ENCODE peak calls at places on chromosome 14, in four cellular contexts. V, S, C and T are unnamed samples.

GRCh38 chr14:72788972-72789728 is 104.8 kb downstream of the DPF3 start:
- DNase-seq in C (no peak), S (no peak), V (no peak), T (no peak)

GRCh38 chr14:21300892-21301291 is 21.0 kb downstream of the RPGRIP1 start:
- DNase-seq in S (peak; percentile 10), V (no peak), C (peak; percentile 27), T (no peak)

GRCh38 chr14:51895425-51895824 is 35.0 kb downstream of the GNG2 start:
- DNase-seq in S (no peak), V (no peak), C (no peak), T (no peak)

GRCh38 chr14:77154421-77154820 is 12.8 kb upstream of the ZDHHC22 start:
- DNase-seq in V (no peak), C (no peak), S (no peak), T (no peak)

GRCh38 chr14:71714225-71714624 is 218.0 kb upstream of the RGS6 start:
- DNase-seq in V (no peak), S (no peak), C (no peak), T (no peak)

GRCh38 chr14:105153739-105154475 is 14.7 kb downstream of the JAG2 start:
- DNase-seq in C (no peak), S (no peak), V (no peak), T (no peak)

GRCh38 chr14:102772781-102773570 is 4.3 kb upstream of the TRAF3 start:
- DNase-seq in S (no peak), V (peak; percentile 43), C (no peak), T (no peak)

GRCh38 chr14:88233915-88234314 is 89.2 kb downstream of the KCNK10 start:
- DNase-seq in C (no peak), S (peak; percentile 6), V (peak; percentile 40), T (no peak)

GRCh38 chr14:105484069-105484996 is 2.4 kb upstream of the CRIP1 start:
- DNase-seq in V (no peak), C (no peak), S (no peak), T (no peak)

GRCh38 chr14:33692762-33693161 is 258.1 kb downstream of the EGLN3 start:
- DNase-seq in V (no peak), S (no peak), C (no peak), T (no peak)

GRCh38 chr14:64954491-64955240 is 12.1 kb upstream of the GPX2 start:
- DNase-seq in S (no peak), C (no peak), V (no peak), T (peak; percentile 40)

GRCh38 chr14:71665157-71665556 is 267.1 kb upstream of the RGS6 start:
- DNase-seq in C (no peak), V (no peak), S (no peak), T (no peak)

GRCh38 chr14:89540830-89541470 is 123.9 kb upstream of the FOXN3 start:
- DNase-seq in S (no peak), V (no peak), C (no peak), T (no peak)

GRCh38 chr14:73153272-73153671 is 17.0 kb downstream of the PSEN1 start:
- DNase-seq in C (no peak), V (no peak), S (no peak), T (no peak)

GRCh38 chr14:50229646-50230045 is 1.7 kb downstream of the SOS2 start:
- DNase-seq in V (no peak), S (no peak), C (no peak), T (no peak)

GRCh38 chr14:50233335-50234250 is 2.2 kb upstream of the SOS2 start:
- DNase-seq in C (no peak), V (peak; percentile 67), S (no peak), T (no peak)

GRCh38 chr14:50230601-50231474 is 540 bp downstream of the SOS2 start:
- DNase-seq in V (peak; percentile 29), C (peak; percentile 65), S (no peak), T (peak; percentile 78)

GRCh38 chr14:50232276-50232642 is 881 bp upstream of the SOS2 start:
- DNase-seq in V (no peak), C (no peak), S (no peak), T (no peak)

GRCh38 chr14:50231475-50232275 is at the start of gene SOS2:
- DNase-seq in V (peak; percentile 78), S (peak; percentile 76), C (peak; percentile 91), T (peak; percentile 94)
- TF ChIP-seq EP300 in V (no peak), S (no peak), C (peak; percentile 15), T (no peak)

DNA sequence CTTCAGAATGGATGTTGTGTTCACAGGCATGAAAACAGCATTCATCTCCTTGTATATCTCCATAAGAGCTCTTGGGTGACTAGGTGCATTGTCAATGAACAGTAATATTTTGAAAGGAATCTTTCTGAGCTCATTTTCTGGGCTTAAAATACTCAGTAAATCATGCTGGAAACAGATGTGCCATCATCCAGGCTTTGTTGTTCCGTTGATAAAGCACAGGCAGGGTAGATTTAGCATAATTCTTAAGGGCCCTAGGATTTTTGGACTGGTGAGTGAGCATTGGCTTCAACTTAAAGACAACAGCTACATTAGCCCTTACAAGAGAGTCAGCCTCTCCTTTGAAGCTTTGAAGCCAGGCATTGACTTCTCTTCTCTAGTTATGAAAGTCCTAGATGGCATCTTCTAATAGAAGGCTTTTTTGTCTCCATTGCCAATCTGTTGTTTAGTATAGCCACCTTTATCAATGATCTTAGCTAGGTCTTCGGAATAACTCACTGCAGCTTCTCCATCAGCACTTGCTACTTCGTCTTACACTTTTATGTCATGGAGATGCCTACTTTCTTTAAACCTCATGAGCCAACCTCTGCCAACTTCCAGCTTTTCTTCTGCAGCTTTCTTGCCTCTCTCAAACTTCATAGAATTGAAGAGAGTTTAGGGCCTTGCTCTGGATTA is 79.6 kb upstream of the PSMA6 start:
- DNase-seq in S (no peak), C (no peak), V (no peak), T (no peak)
- TF ChIP-seq POLR2AphosphoS5 in S (no peak), C (no peak), V (no peak), T (no peak)

GRCh38 chr14:75273272-75274044 is 5.2 kb upstream of the FOS start:
- DNase-seq in C (peak; percentile 45), V (no peak), S (no peak), T (peak; percentile 74)

GRCh38 chr14:75277000-75277795 is 1.4 kb upstream of the FOS start:
- DNase-seq in V (peak; percentile 66), S (peak; percentile 86), C (peak; percentile 93), T (peak; percentile 98)

GRCh38 chr14:75274045-75274898 is 4.4 kb upstream of the FOS start:
- DNase-seq in C (no peak), S (no peak), V (no peak), T (no peak)

GRCh38 chr14:75275598-75275997 is 3.0 kb upstream of the FOS start:
- DNase-seq in S (no peak), C (no peak), V (no peak), T (peak; percentile 10)

GRCh38 chr14:75274899-75275569 is 3.6 kb upstream of the FOS start:
- DNase-seq in S (no peak), C (peak; percentile 91), V (no peak), T (peak; percentile 84)
- TF ChIP-seq POLR2A in S (no peak), C (no peak), V (no peak), T (no peak)

DNA sequence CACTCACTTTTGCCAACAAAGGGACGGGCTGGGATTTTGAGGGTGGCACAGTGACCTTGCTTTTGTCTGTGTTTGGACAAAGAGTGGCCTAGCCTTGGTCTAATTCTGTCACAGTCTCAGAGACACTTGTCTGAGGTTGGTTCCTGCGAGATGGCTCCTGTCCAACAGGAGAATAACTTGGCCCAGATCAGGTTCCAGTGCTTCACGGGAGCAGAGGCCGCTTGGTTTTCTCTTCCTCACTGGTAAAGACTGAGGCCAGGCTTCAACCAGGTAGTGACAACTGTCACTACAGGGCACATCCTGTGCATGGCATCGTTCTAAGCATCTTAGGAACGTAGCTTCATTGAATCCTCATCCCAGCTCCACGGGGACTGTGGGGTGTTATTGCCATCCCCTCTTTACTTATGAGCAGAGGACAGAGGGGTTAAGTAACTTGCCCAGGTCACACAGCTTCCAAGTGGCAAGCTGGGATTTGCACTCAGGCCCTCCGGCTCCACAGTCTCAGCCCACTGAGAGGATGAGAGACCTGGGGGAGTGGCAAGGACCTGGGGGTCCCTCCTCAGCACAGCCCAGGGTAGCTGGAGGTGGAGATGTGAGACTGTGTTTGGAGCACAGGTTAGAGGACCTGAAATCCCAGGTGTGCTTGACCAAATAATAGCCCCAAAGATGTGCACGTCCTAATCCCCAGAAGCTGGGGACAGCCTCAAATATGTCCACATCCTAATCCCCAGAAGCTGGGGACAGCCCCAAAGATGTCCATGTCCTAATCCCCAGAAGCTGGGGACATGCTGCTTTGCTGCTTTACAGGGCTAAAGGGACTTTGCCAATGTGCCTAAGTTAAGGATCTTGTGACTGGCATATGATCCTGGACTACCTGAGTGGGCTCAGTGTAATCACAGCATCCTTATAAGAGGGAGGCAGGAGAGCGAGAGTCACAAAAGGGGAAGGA is 179.2 kb upstream of the RTL1 start:
- DNase-seq in S (no peak), V (no peak), C (peak; percentile 8), T (peak; percentile 25)
- TF ChIP-seq EP300 in S (no peak), V (no peak), C (no peak), T (no peak)

DNA sequence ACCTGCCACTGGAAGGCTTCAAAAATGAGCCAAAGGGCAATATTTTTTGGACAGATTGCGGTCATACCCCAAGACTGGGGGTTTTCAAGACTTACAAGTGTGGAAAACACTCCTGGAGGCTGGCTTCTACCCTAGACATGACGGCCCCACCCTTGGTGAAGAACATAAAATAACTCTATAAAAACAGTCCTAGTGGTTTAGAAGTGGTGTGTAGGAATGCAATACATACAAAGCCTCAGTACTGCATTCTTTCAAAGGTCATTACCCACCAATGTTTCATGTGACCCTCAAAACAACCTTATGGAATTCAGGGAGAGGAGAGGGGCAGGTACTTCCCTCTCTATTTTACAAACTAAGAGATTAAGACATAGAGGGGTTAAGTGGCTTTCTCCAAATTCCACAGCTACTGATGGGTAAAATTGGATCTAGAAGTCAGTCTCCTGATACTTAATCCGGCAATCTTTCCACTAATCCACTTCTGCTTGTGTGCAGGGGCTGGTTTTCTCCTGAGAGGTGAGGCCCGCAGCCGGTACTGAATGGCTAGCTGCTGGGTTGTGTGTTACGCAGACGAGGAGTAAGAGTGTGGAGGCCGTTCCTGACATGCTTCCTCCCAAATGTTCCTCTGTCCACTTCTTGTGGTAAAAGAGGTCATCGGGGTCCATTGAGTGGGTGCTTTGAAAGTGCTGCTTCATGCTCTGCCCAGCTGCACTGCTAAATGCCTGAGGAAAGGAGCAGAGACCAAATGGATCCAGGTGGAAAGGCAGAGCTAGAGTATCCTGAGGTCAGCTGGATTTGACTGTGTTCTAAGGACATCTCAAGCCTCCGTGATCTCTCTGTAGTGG is 16.2 kb downstream of the SLC7A8 start:
- DNase-seq in C (peak; percentile 42), S (no peak), V (no peak), T (no peak)
- TF ChIP-seq POLR2AphosphoS5 in C (no peak), S (no peak), V (no peak), T (no peak)

DNA sequence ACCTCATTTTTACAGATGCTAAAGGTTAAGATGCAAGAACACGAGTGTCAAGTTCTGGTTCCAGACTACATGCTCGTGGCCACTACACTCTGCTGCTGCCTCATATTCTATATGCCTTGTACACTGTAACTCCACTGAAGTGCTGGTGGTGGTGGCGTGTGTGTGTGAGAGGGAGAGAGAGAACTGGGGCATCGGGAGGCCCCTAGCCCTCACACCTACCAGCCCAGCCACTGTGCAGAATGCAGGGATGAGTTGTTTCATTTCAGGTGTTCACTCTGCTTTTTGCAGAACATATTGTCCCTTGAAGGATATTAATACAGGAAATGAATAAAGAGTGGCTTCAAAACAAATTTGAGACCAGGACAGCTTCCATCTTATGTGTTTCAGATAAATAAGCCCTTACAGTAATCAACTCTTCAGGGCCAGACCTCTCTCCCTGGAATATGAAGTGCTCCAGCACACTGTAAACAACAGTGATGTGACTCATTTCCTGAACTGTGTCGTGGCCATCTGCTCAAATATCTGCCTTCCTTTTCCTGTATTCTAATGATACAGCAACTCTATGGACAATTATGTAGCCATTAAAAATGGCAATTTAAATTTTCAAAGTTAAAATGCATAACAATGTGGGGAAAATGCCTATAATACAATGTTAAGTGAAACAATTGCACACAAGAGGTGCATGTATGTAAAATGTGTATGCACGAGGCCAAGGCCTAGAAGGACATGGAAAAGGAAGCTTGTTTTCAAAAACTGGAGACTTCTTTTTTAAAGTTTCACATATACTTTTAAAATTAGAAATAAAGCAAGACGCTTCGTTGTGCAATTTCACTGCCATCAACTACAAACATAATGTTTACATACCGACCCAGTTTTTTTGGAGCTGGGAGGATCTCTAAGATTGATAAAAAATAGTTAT is 215.4 kb downstream of the PELI2 start:
- DNase-seq in V (peak; percentile 13), C (peak; percentile 36), S (no peak), T (no peak)
- TF ChIP-seq POLR2A in V (no peak), C (no peak), S (no peak), T (no peak)